ENCODE peak calls at places on chromosome 9, in six cellular contexts. Q is prostate gland, P is right atrium auricular region, O is psoas muscle, H is mesendoderm, Z is adipocyte. I is an unnamed sample.

GRCh38 chr9:93899609-93900435 is 55.3 kb downstream of the BARX1 start:
- DNase-seq in Z (no peak), P (no peak), Q (no peak), O (peak; percentile 17), H (no peak), I (no peak)

GRCh38 chr9:88537743-88538055 is 2.7 kb downstream of the NXNL2 start:
- DNase-seq in P (peak; percentile 95), Z (peak; percentile 93), O (peak; percentile 57), Q (no peak), H (peak; percentile 68), I (peak; percentile 72)

GRCh38 chr9:98067184-98067583 is 10.7 kb downstream of the NANS start:
- DNase-seq in P (no peak), O (no peak), H (no peak), Z (no peak), Q (no peak), I (no peak)

GRCh38 chr9:130973686-130974281 is 34.7 kb upstream of the FIBCD1 start:
- DNase-seq in O (no peak), P (no peak), Z (no peak), Q (no peak), H (no peak), I (no peak)

GRCh38 chr9:86500031-86500430 is 145.8 kb upstream of the TUT7 start:
- DNase-seq in H (no peak), O (no peak), P (no peak), Z (peak; percentile 25), Q (no peak), I (no peak)

GRCh38 chr9:2602704-2603116 is 18.9 kb upstream of the VLDLR start:
- DNase-seq in Q (no peak), P (no peak), Z (peak; percentile 41), O (no peak), H (no peak), I (no peak)

GRCh38 chr9:2872307-2872940 is 28.5 kb upstream of the PUM3 start:
- DNase-seq in P (no peak), Z (peak; percentile 34), O (no peak), H (peak; percentile 83), Q (no peak), I (peak; percentile 14)

GRCh38 chr9:134059661-134060395 is 8.0 kb downstream of the BRD3 start:
- DNase-seq in Q (no peak), Z (no peak), P (no peak), O (no peak), H (no peak), I (no peak)

GRCh38 chr9:132949709-132950108 is 5.3 kb upstream of the TSC1 start:
- DNase-seq in H (no peak), P (no peak), O (no peak), Z (no peak), Q (no peak), I (no peak)

DNA sequence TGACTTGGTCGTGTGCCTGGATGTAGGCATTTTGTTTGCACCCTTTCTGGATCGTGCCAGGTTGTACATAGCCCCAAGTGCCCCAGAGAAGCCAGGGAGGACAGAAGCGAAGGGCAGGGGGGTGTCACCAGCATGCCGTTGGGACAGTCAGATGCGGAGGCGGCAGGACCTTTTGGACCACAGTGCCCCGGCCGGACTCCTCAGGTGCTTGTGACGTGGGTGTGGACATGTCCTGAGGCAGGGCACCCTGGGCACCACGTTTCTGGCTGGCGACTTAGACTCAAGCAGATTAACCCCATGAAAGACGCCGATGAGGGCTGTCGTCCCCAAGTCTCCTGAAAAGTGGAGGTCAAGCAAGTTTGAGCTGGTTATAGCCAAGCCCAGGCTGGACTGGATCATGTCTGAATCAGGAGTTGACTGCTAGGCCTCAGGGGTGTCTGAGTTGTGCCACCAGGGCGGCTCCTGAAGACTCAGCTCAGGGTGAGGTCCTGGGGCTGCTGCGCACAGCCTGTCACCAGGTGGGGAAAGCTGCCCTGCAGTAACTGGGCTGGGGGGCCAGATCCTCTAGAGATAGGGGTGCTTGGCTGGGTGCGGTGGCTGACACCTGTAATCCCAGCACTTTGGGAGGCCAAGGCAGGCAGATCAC is 42.0 kb downstream of the HABP4 start:
- DNase-seq in Z (no peak), O (no peak), P (no peak), H (no peak), Q (no peak), I (no peak)
- H3K4me1 ChIP-seq in Z (peaks cover 29% of the 10 kb centered on the region), O (peaks cover 7% of the 10 kb centered on the region), P (peaks cover 29% of the 10 kb centered on the region), H (no peaks in the 10 kb centered on the region), Q (no peaks in the 10 kb centered on the region), I (peaks cover 4% of the 10 kb centered on the region)

GRCh38 chr9:37005517-37006140 is 28.4 kb downstream of the PAX5 start:
- DNase-seq in Z (no peak), H (no peak), P (no peak), O (no peak), Q (no peak), I (no peak)
- H3K4me1 ChIP-seq in Z (no peaks in the 10 kb centered on the region), H (no peaks in the 10 kb centered on the region), P (peaks cover 6% of the 10 kb centered on the region), O (no peaks in the 10 kb centered on the region), Q (no peaks in the 10 kb centered on the region), I (no peaks in the 10 kb centered on the region)

GRCh38 chr9:33241298-33241697 is 1.3 kb downstream of the SPINK4 start:
- DNase-seq in H (no peak), Q (no peak), O (no peak), Z (no peak), P (no peak), I (no peak)

GRCh38 chr9:33246269-33246860 is 6.4 kb downstream of the SPINK4 start:
- DNase-seq in O (no peak), Z (no peak), Q (no peak), P (no peak), H (no peak), I (no peak)

GRCh38 chr9:33245341-33245740 is 5.4 kb downstream of the SPINK4 start:
- DNase-seq in H (no peak), Q (no peak), P (no peak), Z (no peak), O (no peak), I (no peak)

GRCh38 chr9:33248606-33249005 is 8.6 kb downstream of the SPINK4 start:
- DNase-seq in P (no peak), Q (no peak), H (no peak), Z (no peak), O (no peak), I (no peak)

GRCh38 chr9:33244150-33244784 is 4.3 kb downstream of the SPINK4 start:
- DNase-seq in O (no peak), H (no peak), Q (no peak), Z (no peak), P (no peak), I (no peak)
- H3K4me1 ChIP-seq in O (peaks cover 11% of the 10 kb centered on the region), H (no peaks in the 10 kb centered on the region), Q (no peaks in the 10 kb centered on the region), Z (no peaks in the 10 kb centered on the region), P (peaks cover 9% of the 10 kb centered on the region), I (peaks cover 7% of the 10 kb centered on the region)

GRCh38 chr9:114678130-114678529 is 3.9 kb downstream of the TEX48 start:
- DNase-seq in P (no peak), H (no peak), Z (peak; percentile 24), O (no peak), Q (no peak), I (no peak)
- H3K4me1 ChIP-seq in P (no peaks in the 10 kb centered on the region), H (no peaks in the 10 kb centered on the region), Z (peaks cover 28% of the 10 kb centered on the region), O (no peaks in the 10 kb centered on the region), Q (no peaks in the 10 kb centered on the region), I (peaks cover 22% of the 10 kb centered on the region)

DNA sequence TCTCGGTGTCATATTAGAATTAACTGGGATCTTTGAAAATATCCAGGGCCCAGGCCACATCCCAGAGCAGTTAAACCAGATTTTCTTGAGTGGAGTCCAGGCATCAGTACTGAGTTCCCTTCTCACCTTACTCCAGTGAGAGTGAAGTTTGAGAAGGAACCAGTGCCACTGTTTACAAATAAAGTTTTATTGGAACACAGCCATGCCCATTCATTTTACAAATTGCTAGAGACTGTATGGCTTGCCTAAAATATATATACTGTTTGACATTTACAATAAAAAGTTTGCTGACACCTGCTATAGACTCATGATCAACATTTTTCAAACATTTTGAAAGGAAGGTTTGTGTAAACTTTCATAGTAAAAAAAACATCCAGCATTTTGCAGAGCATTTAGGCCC is 63.7 kb upstream of the DMRT3 start:
- DNase-seq in H (no peak), Z (no peak), O (no peak), Q (no peak), P (no peak), I (no peak)
- H3K4me1 ChIP-seq in H (no peaks in the 10 kb centered on the region), Z (no peaks in the 10 kb centered on the region), O (no peaks in the 10 kb centered on the region), Q (no peaks in the 10 kb centered on the region), P (no peaks in the 10 kb centered on the region), I (no peaks in the 10 kb centered on the region)

I was measured in astrocyte.